ENCODE peak calls at places on chromosomes 4 and X, in eight cellular contexts. M, W, S, I, E, T, N and H are unnamed samples.

GRCh38 chrX:105315301-105315700 is 94.8 kb upstream of the TEX13A start:
- DNase-seq in W (no peak), M (no peak), T (no peak), N (no peak), E (no peak), S (no peak), I (no peak), H (no peak)

GRCh38 chrX:20067709-20068315 is 48.9 kb downstream of the MAP7D2 start:
- DNase-seq in I (peak), E (peak), W (peak), S (no peak), N (no peak), T (no peak), M (no peak), H (no peak)

GRCh38 chrX:9464435-9465371 is at the start of gene TBL1X:
- DNase-seq in E (peak), T (peak), S (peak), I (peak), W (peak), M (peak), N (peak), H (peak)

GRCh38 chr4:95889662-95890061 is 49.8 kb downstream of the PDHA2 start:
- DNase-seq in M (no peak), W (no peak), E (no peak), S (no peak), T (no peak), N (no peak), I (peak), H (no peak)

GRCh38 chr4:123474817-123475216 is 78.2 kb downstream of the SPRY1 start:
- DNase-seq in S (no peak), W (no peak), I (no peak), M (no peak), T (no peak), E (no peak), N (no peak), H (no peak)

GRCh38 chr4:96874657-96875056 is 1034.8 kb downstream of the PDHA2 start:
- DNase-seq in W (no peak), E (no peak), N (no peak), M (no peak), I (no peak), T (no peak), S (no peak), H (no peak)

GRCh38 chrX:68710870-68711576 is 63.6 kb downstream of the STARD8 start:
- DNase-seq in I (peak), E (no peak), M (no peak), W (no peak), S (peak), N (no peak), T (peak), H (no peak)

GRCh38 chr4:99087887-99088484 is 602 bp downstream of the ADH5 start:
- DNase-seq in S (peak), E (peak), M (no peak), W (peak), N (no peak), T (no peak), I (no peak), H (peak)

GRCh38 chr4:22021116-22021515 is 72.5 kb upstream of the KCNIP4 start:
- DNase-seq in I (no peak), E (no peak), M (no peak), N (no peak), W (no peak), T (no peak), S (no peak), H (no peak)

GRCh38 chrX:57227691-57228090 is 58.8 kb upstream of the FAAH2 start:
- DNase-seq in N (no peak), I (no peak), E (no peak), T (no peak), S (no peak), M (no peak), W (no peak), H (no peak)

GRCh38 chr4:88353324-88353723 is 25.3 kb upstream of the HERC6 start:
- DNase-seq in S (no peak), T (no peak), N (no peak), I (no peak), W (no peak), E (no peak), M (no peak), H (no peak)

GRCh38 chr4:10108818-10109783 is 7.5 kb downstream of the WDR1 start:
- DNase-seq in E (no peak), S (no peak), N (peak), M (no peak), W (no peak), T (no peak), I (no peak), H (no peak)